ENCODE peak calls at places on chromosome 15, in nine cellular contexts. One of them, this sample, is unnamed.

GRCh38 chr15:63185206-63185605 is 4.2 kb upstream of the RAB8B start:
- DNase-seq in BJ: no peak
- DNase-seq in osteocyte: no peak
- DNase-seq in fibroblast of the aortic adventitia: no peak
- DNase-seq in heart right ventricle: no peak
- DNase-seq in endothelial cell: no peak
- DNase-seq in fibroblast of villous mesenchyme: no peak
- DNase-seq in nephron progenitor cell: no peak
- DNase-seq in GM20000: no peak
- DNase-seq in this sample: no peak

GRCh38 chr15:38536201-38536676 is 28.4 kb downstream of the RASGRP1 start:
- DNase-seq in BJ: peak
- DNase-seq in osteocyte: no peak
- DNase-seq in fibroblast of the aortic adventitia: peak
- DNase-seq in heart right ventricle: no peak
- DNase-seq in endothelial cell: no peak
- DNase-seq in fibroblast of villous mesenchyme: peak
- DNase-seq in nephron progenitor cell: no peak
- DNase-seq in GM20000: no peak
- DNase-seq in this sample: no peak

GRCh38 chr15:70269331-70269911 is 171.7 kb upstream of the TLE3 start:
- DNase-seq in BJ: no peak
- DNase-seq in osteocyte: no peak
- DNase-seq in fibroblast of the aortic adventitia: no peak
- DNase-seq in heart right ventricle: no peak
- DNase-seq in endothelial cell: no peak
- DNase-seq in fibroblast of villous mesenchyme: no peak
- DNase-seq in nephron progenitor cell: no peak
- DNase-seq in GM20000: no peak
- DNase-seq in this sample: no peak

GRCh38 chr15:73751896-73752816 is 995 bp downstream of the INSYN1 start:
- DNase-seq in BJ: no peak
- DNase-seq in osteocyte: no peak
- DNase-seq in fibroblast of the aortic adventitia: no peak
- DNase-seq in heart right ventricle: no peak
- DNase-seq in endothelial cell: peak
- DNase-seq in fibroblast of villous mesenchyme: no peak
- DNase-seq in nephron progenitor cell: peak
- DNase-seq in GM20000: no peak
- DNase-seq in this sample: peak

GRCh38 chr15:29098652-29099051 is 171.0 kb downstream of the NSMCE3 start:
- DNase-seq in BJ: no peak
- DNase-seq in osteocyte: no peak
- DNase-seq in fibroblast of the aortic adventitia: no peak
- DNase-seq in heart right ventricle: no peak
- DNase-seq in endothelial cell: no peak
- DNase-seq in fibroblast of villous mesenchyme: no peak
- DNase-seq in nephron progenitor cell: no peak
- DNase-seq in GM20000: no peak
- DNase-seq in this sample: no peak

GRCh38 chr15:39581501-39582285 is 814 bp downstream of the THBS1 start:
- DNase-seq in BJ: peak
- DNase-seq in osteocyte: no peak
- DNase-seq in fibroblast of the aortic adventitia: peak
- DNase-seq in heart right ventricle: peak
- DNase-seq in endothelial cell: peak
- DNase-seq in fibroblast of villous mesenchyme: peak
- DNase-seq in nephron progenitor cell: peak
- DNase-seq in GM20000: no peak
- DNase-seq in this sample: peak

GRCh38 chr15:60740787-60741354 is 261.9 kb upstream of the ICE2 start:
- DNase-seq in BJ: no peak
- DNase-seq in osteocyte: no peak
- DNase-seq in fibroblast of the aortic adventitia: peak
- DNase-seq in heart right ventricle: no peak
- DNase-seq in endothelial cell: no peak
- DNase-seq in fibroblast of villous mesenchyme: peak
- DNase-seq in nephron progenitor cell: no peak
- DNase-seq in GM20000: no peak
- DNase-seq in this sample: no peak

GRCh38 chr15:101181349-101181748 is 70.5 kb downstream of the CHSY1 start:
- DNase-seq in BJ: no peak
- DNase-seq in osteocyte: no peak
- DNase-seq in fibroblast of the aortic adventitia: no peak
- DNase-seq in heart right ventricle: no peak
- DNase-seq in endothelial cell: no peak
- DNase-seq in fibroblast of villous mesenchyme: no peak
- DNase-seq in nephron progenitor cell: no peak
- DNase-seq in GM20000: no peak
- DNase-seq in this sample: no peak

GRCh38 chr15:38614621-38615020 is 50.0 kb upstream of the RASGRP1 start:
- DNase-seq in BJ: no peak
- DNase-seq in osteocyte: no peak
- DNase-seq in fibroblast of the aortic adventitia: no peak
- DNase-seq in heart right ventricle: no peak
- DNase-seq in endothelial cell: no peak
- DNase-seq in fibroblast of villous mesenchyme: no peak
- DNase-seq in nephron progenitor cell: no peak
- DNase-seq in GM20000: no peak
- DNase-seq in this sample: no peak

GRCh38 chr15:69321041-69321554 is 22.4 kb downstream of the PAQR5 start:
- DNase-seq in BJ: no peak
- DNase-seq in osteocyte: no peak
- DNase-seq in fibroblast of the aortic adventitia: no peak
- DNase-seq in heart right ventricle: no peak
- DNase-seq in endothelial cell: no peak
- DNase-seq in fibroblast of villous mesenchyme: peak
- DNase-seq in nephron progenitor cell: no peak
- DNase-seq in GM20000: no peak
- DNase-seq in this sample: no peak

GRCh38 chr15:70775160-70775559 is 11.8 kb upstream of the UACA start:
- DNase-seq in BJ: peak
- DNase-seq in osteocyte: no peak
- DNase-seq in fibroblast of the aortic adventitia: peak
- DNase-seq in heart right ventricle: no peak
- DNase-seq in endothelial cell: no peak
- DNase-seq in fibroblast of villous mesenchyme: no peak
- DNase-seq in nephron progenitor cell: no peak
- DNase-seq in GM20000: no peak
- DNase-seq in this sample: no peak

GRCh38 chr15:68542771-68543544 is 35.8 kb upstream of the CORO2B start:
- DNase-seq in BJ: peak
- DNase-seq in osteocyte: no peak
- DNase-seq in fibroblast of the aortic adventitia: peak
- DNase-seq in heart right ventricle: peak
- DNase-seq in endothelial cell: no peak
- DNase-seq in fibroblast of villous mesenchyme: peak
- DNase-seq in nephron progenitor cell: no peak
- DNase-seq in GM20000: no peak
- DNase-seq in this sample: no peak

GRCh38 chr15:81293728-81294500 is 30.0 kb downstream of the STARD5 start:
- DNase-seq in BJ: no peak
- DNase-seq in osteocyte: no peak
- DNase-seq in fibroblast of the aortic adventitia: no peak
- DNase-seq in heart right ventricle: no peak
- DNase-seq in endothelial cell: no peak
- DNase-seq in fibroblast of villous mesenchyme: no peak
- DNase-seq in nephron progenitor cell: no peak
- DNase-seq in GM20000: peak
- DNase-seq in this sample: no peak

GRCh38 chr15:41894791-41895463 is 1.1 kb upstream of the SPTBN5 start:
- DNase-seq in BJ: peak
- DNase-seq in osteocyte: no peak
- DNase-seq in fibroblast of the aortic adventitia: peak
- DNase-seq in heart right ventricle: peak
- DNase-seq in endothelial cell: no peak
- DNase-seq in fibroblast of villous mesenchyme: peak
- DNase-seq in nephron progenitor cell: no peak
- DNase-seq in GM20000: peak
- DNase-seq in this sample: peak
- TF ChIP-seq CTCF in BJ: peak
- TF ChIP-seq CTCF in osteocyte: no peak
- TF ChIP-seq CTCF in fibroblast of the aortic adventitia: peak
- TF ChIP-seq CTCF in heart right ventricle: peak
- TF ChIP-seq CTCF in endothelial cell: no peak
- TF ChIP-seq CTCF in fibroblast of villous mesenchyme: no peak
- TF ChIP-seq CTCF in nephron progenitor cell: no peak
- TF ChIP-seq CTCF in GM20000: peak
- TF ChIP-seq CTCF in this sample: no peak

GRCh38 chr15:75809986-75810750 is 33.1 kb upstream of the UBE2Q2 start:
- DNase-seq in BJ: no peak
- DNase-seq in osteocyte: no peak
- DNase-seq in fibroblast of the aortic adventitia: peak
- DNase-seq in heart right ventricle: no peak
- DNase-seq in endothelial cell: no peak
- DNase-seq in fibroblast of villous mesenchyme: peak
- DNase-seq in nephron progenitor cell: no peak
- DNase-seq in GM20000: peak
- DNase-seq in this sample: peak
- TF ChIP-seq CTCF in BJ: peak
- TF ChIP-seq CTCF in osteocyte: peak
- TF ChIP-seq CTCF in fibroblast of the aortic adventitia: peak
- TF ChIP-seq CTCF in heart right ventricle: peak
- TF ChIP-seq CTCF in endothelial cell: no peak
- TF ChIP-seq CTCF in fibroblast of villous mesenchyme: peak
- TF ChIP-seq CTCF in nephron progenitor cell: no peak
- TF ChIP-seq CTCF in GM20000: peak
- TF ChIP-seq CTCF in this sample: peak

GRCh38 chr15:66907826-66908502 is 157.4 kb upstream of the SMAD3 start:
- DNase-seq in BJ: no peak
- DNase-seq in osteocyte: no peak
- DNase-seq in fibroblast of the aortic adventitia: peak
- DNase-seq in heart right ventricle: peak
- DNase-seq in endothelial cell: no peak
- DNase-seq in fibroblast of villous mesenchyme: no peak
- DNase-seq in nephron progenitor cell: no peak
- DNase-seq in GM20000: no peak
- DNase-seq in this sample: no peak

GRCh38 chr15:66906660-66907059 is 158.7 kb upstream of the SMAD3 start:
- DNase-seq in BJ: no peak
- DNase-seq in osteocyte: no peak
- DNase-seq in fibroblast of the aortic adventitia: no peak
- DNase-seq in heart right ventricle: no peak
- DNase-seq in endothelial cell: no peak
- DNase-seq in fibroblast of villous mesenchyme: no peak
- DNase-seq in nephron progenitor cell: no peak
- DNase-seq in GM20000: no peak
- DNase-seq in this sample: no peak

GRCh38 chr15:66905185-66905584 is 160.2 kb upstream of the SMAD3 start:
- DNase-seq in BJ: no peak
- DNase-seq in osteocyte: no peak
- DNase-seq in fibroblast of the aortic adventitia: no peak
- DNase-seq in heart right ventricle: no peak
- DNase-seq in endothelial cell: no peak
- DNase-seq in fibroblast of villous mesenchyme: no peak
- DNase-seq in nephron progenitor cell: no peak
- DNase-seq in GM20000: no peak
- DNase-seq in this sample: no peak

GRCh38 chr15:66908503-66909095 is 156.8 kb upstream of the SMAD3 start:
- DNase-seq in BJ: no peak
- DNase-seq in osteocyte: no peak
- DNase-seq in fibroblast of the aortic adventitia: peak
- DNase-seq in heart right ventricle: no peak
- DNase-seq in endothelial cell: no peak
- DNase-seq in fibroblast of villous mesenchyme: no peak
- DNase-seq in nephron progenitor cell: no peak
- DNase-seq in GM20000: no peak
- DNase-seq in this sample: no peak

DNA sequence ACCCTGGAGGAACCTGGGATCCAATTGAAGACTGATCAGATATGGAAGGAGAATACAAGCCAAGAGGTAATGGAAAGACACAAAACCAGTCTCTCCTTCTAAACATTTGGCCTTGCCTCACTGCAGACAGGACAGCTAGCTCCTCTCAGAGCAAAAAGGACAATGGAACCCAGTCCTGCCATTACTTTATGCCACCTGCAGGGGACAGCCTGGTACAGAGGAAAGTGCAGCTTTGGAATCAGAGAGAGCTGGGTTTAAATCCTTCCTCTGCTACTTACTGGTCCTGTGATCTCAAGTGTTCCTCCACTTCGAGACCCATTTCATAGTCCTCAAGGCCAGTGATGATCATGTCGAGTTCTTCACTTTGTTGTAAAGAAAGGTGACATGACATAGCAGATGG is 159.4 kb upstream of the SMAD3 start:
- DNase-seq in BJ: no peak
- DNase-seq in osteocyte: no peak
- DNase-seq in fibroblast of the aortic adventitia: no peak
- DNase-seq in heart right ventricle: no peak
- DNase-seq in endothelial cell: no peak
- DNase-seq in fibroblast of villous mesenchyme: no peak
- DNase-seq in nephron progenitor cell: no peak
- DNase-seq in GM20000: no peak
- DNase-seq in this sample: no peak
- TF ChIP-seq CTCF in BJ: peak
- TF ChIP-seq CTCF in osteocyte: no peak
- TF ChIP-seq CTCF in fibroblast of the aortic adventitia: no peak
- TF ChIP-seq CTCF in heart right ventricle: no peak
- TF ChIP-seq CTCF in endothelial cell: peak
- TF ChIP-seq CTCF in fibroblast of villous mesenchyme: no peak
- TF ChIP-seq CTCF in nephron progenitor cell: no peak
- TF ChIP-seq CTCF in GM20000: peak
- TF ChIP-seq CTCF in this sample: peak

GRCh38 chr15:88624156-88624970 is 3.2 kb downstream of the AEN start:
- DNase-seq in BJ: no peak
- DNase-seq in osteocyte: no peak
- DNase-seq in fibroblast of the aortic adventitia: peak
- DNase-seq in heart right ventricle: peak
- DNase-seq in endothelial cell: peak
- DNase-seq in fibroblast of villous mesenchyme: peak
- DNase-seq in nephron progenitor cell: no peak
- DNase-seq in GM20000: peak
- DNase-seq in this sample: no peak
- TF ChIP-seq CTCF in BJ: peak
- TF ChIP-seq CTCF in osteocyte: peak
- TF ChIP-seq CTCF in fibroblast of the aortic adventitia: peak
- TF ChIP-seq CTCF in heart right ventricle: peak
- TF ChIP-seq CTCF in endothelial cell: no peak
- TF ChIP-seq CTCF in fibroblast of villous mesenchyme: peak
- TF ChIP-seq CTCF in nephron progenitor cell: peak
- TF ChIP-seq CTCF in GM20000: peak
- TF ChIP-seq CTCF in this sample: no peak